ENCODE peak calls at places on chromosomes 12 and 14, in ten cellular contexts. S is aorta; N is upper lobe of left lung; F is right lobe of liver; E is HepG2; R is naive thymus-derived CD4-positive, alpha-beta T cell; D is body of pancreas; X is pancreas; L is lower lobe of right lung; I is heart right ventricle. W is an unnamed sample.

GRCh38 chr12:94534278-94534677 is 74.6 kb upstream of the CEP83 start:
- ATAC-seq in R (no peak), N (no peak), I (no peak), X (no peak), L (no peak), S (no peak), D (no peak), F (no peak), E (peak; percentile 50), W (no peak)

GRCh38 chr12:32390572-32391219 is 8.7 kb upstream of the FGD4 start:
- ATAC-seq in L (peak; percentile 89), D (peak; percentile 87), X (peak; percentile 83), I (peak; percentile 42), S (no peak), N (peak; percentile 75), R (no peak), F (peak; percentile 73), E (peak; percentile 95), W (peak; percentile 67)

GRCh38 chr12:95608252-95609033 is 57.2 kb upstream of the USP44 start:
- ATAC-seq in N (peak; percentile 88), F (peak; percentile 77), E (peak; percentile 64), L (peak; percentile 94), I (peak; percentile 66), D (peak; percentile 82), S (peak; percentile 84), R (no peak), X (peak; percentile 86), W (peak; percentile 86)

GRCh38 chr12:98294426-98294825 is 221.0 kb upstream of the TMPO start:
- ATAC-seq in E (no peak), D (no peak), X (no peak), I (no peak), L (no peak), F (no peak), S (no peak), N (no peak), R (no peak), W (no peak)

GRCh38 chr14:103113303-103113702 is 10.0 kb upstream of the TNFAIP2 start:
- ATAC-seq in S (no peak), N (no peak), E (peak; percentile 16), R (no peak), F (no peak), L (no peak), D (no peak), X (no peak), I (no peak), W (no peak)

GRCh38 chr14:76599556-76599955 is 161.7 kb upstream of the VASH1 start:
- ATAC-seq in X (no peak), D (no peak), F (no peak), E (no peak), I (no peak), L (no peak), R (no peak), S (no peak), N (no peak), W (no peak)

GRCh38 chr14:85824526-85824925 is 294.6 kb downstream of the FLRT2 start:
- ATAC-seq in L (no peak), I (no peak), R (no peak), F (no peak), E (no peak), S (no peak), X (no peak), D (no peak), N (no peak), W (no peak)

GRCh38 chr14:61661471-61661988 is 33.8 kb upstream of the HIF1A start:
- ATAC-seq in L (no peak), D (no peak), I (no peak), N (no peak), R (no peak), F (no peak), X (peak; percentile 34), S (no peak), E (no peak), W (no peak)

GRCh38 chr12:49867580-49868341 is 24.9 kb upstream of the BCDIN3D start:
- ATAC-seq in R (no peak), N (no peak), L (peak; percentile 73), E (no peak), S (no peak), F (no peak), X (peak; percentile 3), D (no peak), I (no peak), W (no peak)

GRCh38 chr12:49868449-49868848 is 25.5 kb upstream of the BCDIN3D start:
- ATAC-seq in E (no peak), F (no peak), N (no peak), L (no peak), S (no peak), R (no peak), D (no peak), X (no peak), I (no peak), W (no peak)

GRCh38 chr12:49869816-49870500 is 27.1 kb upstream of the BCDIN3D start:
- ATAC-seq in R (no peak), X (no peak), F (no peak), I (no peak), S (peak; percentile 2), E (no peak), N (no peak), L (no peak), D (no peak), W (no peak)

GRCh38 chr12:49870501-49871262 is 27.8 kb upstream of the BCDIN3D start:
- ATAC-seq in S (no peak), R (no peak), D (no peak), N (no peak), L (no peak), X (no peak), E (no peak), F (no peak), I (no peak), W (no peak)

DNA sequence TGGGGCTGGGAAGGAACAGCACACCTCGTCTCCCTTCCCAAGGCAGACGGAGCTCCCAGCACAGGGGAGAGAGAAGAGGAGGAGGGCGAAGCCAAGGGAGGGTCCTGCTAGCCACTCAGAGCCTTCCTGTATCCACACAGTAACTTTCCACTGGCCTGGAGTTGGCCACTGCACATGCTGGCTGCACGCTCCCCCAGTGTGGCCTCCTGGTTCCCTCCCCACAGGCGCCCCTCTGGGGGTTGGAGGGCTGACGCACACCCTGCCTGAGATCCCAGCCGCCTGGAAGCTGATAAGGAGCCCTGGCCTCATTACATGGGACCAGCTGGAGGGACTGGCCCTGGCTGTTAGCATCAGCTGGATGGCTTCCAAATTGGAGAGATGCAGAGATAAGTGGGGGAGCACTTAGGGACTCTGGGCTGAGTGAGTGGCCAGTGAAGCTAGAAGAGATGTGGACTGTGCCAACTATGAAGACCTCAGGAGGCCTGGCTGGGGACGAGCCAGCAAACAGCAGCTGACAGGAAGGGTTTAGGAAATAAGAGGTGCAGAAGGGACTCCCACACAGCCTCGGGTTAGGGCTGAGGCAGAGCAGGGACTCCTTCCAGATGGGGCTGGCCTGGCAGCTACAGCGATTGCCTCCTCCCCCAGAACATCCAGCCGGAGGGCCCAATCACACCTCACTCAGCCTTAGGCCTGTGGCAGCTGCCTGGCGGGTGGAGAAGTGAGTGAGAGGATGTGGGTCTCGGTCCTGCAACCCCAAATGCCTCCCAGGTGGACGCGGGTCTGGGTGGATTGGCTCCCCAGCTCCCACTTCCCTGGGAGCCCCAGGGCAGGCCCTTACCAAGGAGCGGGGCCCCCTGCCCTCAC is 26.3 kb upstream of the BCDIN3D start:
- ATAC-seq in L (peak; percentile 74), F (peak; percentile 57), I (peak; percentile 93), X (peak; percentile 85), R (no peak), D (peak; percentile 76), E (peak; percentile 53), N (peak; percentile 90), S (peak; percentile 89), W (peak; percentile 92)
- H3K4me1 ChIP-seq in L (peaks cover 38% of the 10 kb centered on the region), F (no peaks in the 10 kb centered on the region), I (peaks cover 30% of the 10 kb centered on the region), X (peaks cover 3% of the 10 kb centered on the region), R (no peaks in the 10 kb centered on the region), D (peaks cover 29% of the 10 kb centered on the region), E (peaks cover 26% of the 10 kb centered on the region), N (peaks cover 28% of the 10 kb centered on the region), S (no peaks in the 10 kb centered on the region), W (peaks cover 15% of the 10 kb centered on the region)

GRCh38 chr14:22494486-22495135 is 94.4 kb downstream of the DAD1 start:
- ATAC-seq in X (no peak), L (no peak), F (no peak), D (no peak), E (peak; percentile 17), R (no peak), S (no peak), N (no peak), I (no peak), W (no peak)

GRCh38 chr14:22492601-22493000 is 96.4 kb downstream of the DAD1 start:
- ATAC-seq in X (no peak), S (no peak), L (no peak), R (no peak), N (peak; percentile 44), E (no peak), F (no peak), D (no peak), I (peak; percentile 21), W (no peak)

GRCh38 chr14:22493143-22493542 is 95.9 kb downstream of the DAD1 start:
- ATAC-seq in D (no peak), S (no peak), N (no peak), I (no peak), E (no peak), F (no peak), R (no peak), X (no peak), L (no peak), W (no peak)

GRCh38 chr14:22491683-22492483 is 97.1 kb downstream of the DAD1 start:
- ATAC-seq in X (no peak), N (no peak), D (no peak), F (no peak), L (no peak), E (no peak), I (no peak), S (no peak), R (peak; percentile 79), W (no peak)

DNA sequence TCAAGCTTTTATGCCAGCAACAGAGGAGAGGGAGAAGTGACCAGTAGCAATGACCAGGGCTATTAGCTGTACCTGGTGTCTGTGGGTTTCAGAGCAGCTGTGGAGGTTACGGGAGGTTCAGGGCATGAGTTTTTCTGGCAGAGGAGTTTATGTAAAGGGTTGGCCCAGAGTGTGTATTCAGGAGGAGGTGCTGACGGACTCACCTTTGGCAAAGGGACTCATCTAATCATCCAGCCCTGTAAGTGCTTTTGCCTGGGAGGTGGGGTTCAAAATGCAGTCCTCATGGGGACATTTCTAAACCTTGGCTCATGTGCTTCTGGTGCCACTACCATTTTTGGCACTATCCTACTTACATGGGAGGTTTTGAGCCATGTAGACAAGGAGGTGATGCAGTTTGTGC is 95.3 kb downstream of the DAD1 start:
- ATAC-seq in L (no peak), R (no peak), N (no peak), D (no peak), I (no peak), S (no peak), E (no peak), X (no peak), F (no peak), W (no peak)
- H3K4me1 ChIP-seq in L (no peaks in the 10 kb centered on the region), R (no peaks in the 10 kb centered on the region), N (no peaks in the 10 kb centered on the region), D (no peaks in the 10 kb centered on the region), I (peaks cover 10% of the 10 kb centered on the region), S (no peaks in the 10 kb centered on the region), E (no peaks in the 10 kb centered on the region), X (no peaks in the 10 kb centered on the region), F (no peaks in the 10 kb centered on the region), W (peaks cover 14% of the 10 kb centered on the region)

DNA sequence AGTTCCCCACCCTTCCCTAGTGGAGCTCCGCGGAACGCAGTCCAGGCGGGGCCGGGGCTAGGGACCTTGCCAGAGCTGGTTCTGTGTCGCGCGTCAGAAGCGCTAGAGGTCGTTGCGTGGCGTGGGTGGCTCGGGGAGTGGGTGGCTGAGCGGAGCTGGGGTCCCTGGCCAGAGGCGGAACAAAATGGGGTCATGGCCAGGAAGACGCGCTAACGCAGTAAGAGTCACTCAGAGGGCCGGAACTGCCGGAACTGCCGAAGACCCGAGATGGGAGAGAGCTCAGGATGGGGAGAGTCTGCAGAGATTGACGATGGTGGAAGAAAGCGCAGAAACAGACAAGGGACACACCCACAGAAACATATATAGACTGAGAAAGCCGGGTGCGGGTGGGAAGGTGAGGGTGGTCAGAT is 4.8 kb downstream of the DGKA start:
- ATAC-seq in S (peak; percentile 33), X (no peak), N (peak; percentile 37), L (no peak), I (peak; percentile 17), E (no peak), D (no peak), F (peak; percentile 1), R (no peak), W (peak; percentile 15)
- H3K4me1 ChIP-seq in S (peaks cover 2% of the 10 kb centered on the region), X (peaks cover 18% of the 10 kb centered on the region), N (peaks cover 43% of the 10 kb centered on the region), L (peaks cover 38% of the 10 kb centered on the region), I (peaks cover 11% of the 10 kb centered on the region), E (peaks cover 38% of the 10 kb centered on the region), D (peaks cover 44% of the 10 kb centered on the region), F (no peaks in the 10 kb centered on the region), R (peaks cover 67% of the 10 kb centered on the region), W (peaks cover 3% of the 10 kb centered on the region)

GRCh38 chr12:128603573-128604120 is 220.1 kb downstream of the SLC15A4 start:
- ATAC-seq in R (no peak), E (no peak), S (no peak), D (peak; percentile 71), L (no peak), I (no peak), N (no peak), F (no peak), X (no peak), W (no peak)

GRCh38 chr12:128607606-128608005 is 216.2 kb downstream of the SLC15A4 start:
- ATAC-seq in R (no peak), L (no peak), I (no peak), F (no peak), N (no peak), X (no peak), E (no peak), S (no peak), D (no peak), W (no peak)

GRCh38 chr12:128606970-128607369 is 216.8 kb downstream of the SLC15A4 start:
- ATAC-seq in I (no peak), E (peak; percentile 29), N (no peak), X (no peak), L (no peak), D (no peak), F (no peak), R (no peak), S (no peak), W (no peak)

GRCh38 chr12:128606040-128606439 is 217.7 kb downstream of the SLC15A4 start:
- ATAC-seq in X (peak; percentile 34), E (no peak), D (peak; percentile 47), L (no peak), R (no peak), N (no peak), I (no peak), S (no peak), F (no peak), W (no peak)

DNA sequence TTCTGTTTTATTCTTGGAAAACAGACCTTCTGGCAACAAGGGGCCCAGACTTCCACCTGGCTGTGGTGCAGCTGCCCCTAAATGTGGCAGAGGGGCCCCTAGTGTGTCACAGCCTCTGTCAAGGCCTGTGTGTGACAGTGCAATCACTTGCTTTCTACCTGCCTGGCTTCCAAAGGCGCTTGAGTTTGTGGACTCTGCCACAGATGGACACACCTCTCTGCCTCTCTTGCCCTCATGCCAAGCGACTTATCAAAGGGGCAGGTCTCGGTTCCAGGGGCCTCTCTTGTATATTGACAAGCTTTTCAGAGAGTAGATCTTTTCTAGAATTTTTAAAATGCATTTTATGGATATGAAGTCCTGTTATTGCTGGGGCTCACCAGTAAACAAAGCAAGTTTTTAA is 217.2 kb downstream of the SLC15A4 start:
- ATAC-seq in D (no peak), N (no peak), R (no peak), S (no peak), L (no peak), X (no peak), E (no peak), I (no peak), F (no peak), W (no peak)
- H3K4me1 ChIP-seq in D (peaks cover 7% of the 10 kb centered on the region), N (no peaks in the 10 kb centered on the region), R (no peaks in the 10 kb centered on the region), S (no peaks in the 10 kb centered on the region), L (no peaks in the 10 kb centered on the region), X (no peaks in the 10 kb centered on the region), E (no peaks in the 10 kb centered on the region), I (no peaks in the 10 kb centered on the region), F (no peaks in the 10 kb centered on the region), W (no peaks in the 10 kb centered on the region)

W was measured in gastroesophageal sphincter.